ENCODE peak calls at places on chromosomes 13 and 19, in ten cellular contexts. R is cardiac muscle cell, M is GM23338, V is uterus, T is AG04450, F is stomach, Q is left ventricle myocardium inferior, H is Peyer's patch, I is tibial nerve, D is dorsolateral prefrontal cortex. A is an unnamed sample.

GRCh38 chr19:37007587-37008220 is 70.5 kb upstream of the ZNF420 start:
- DNase-seq in R (no peak), M (peak; percentile 19), V (peak; percentile 23), T (peak; percentile 7), F (peak; percentile 27), Q (peak; percentile 80), H (peak; percentile 19), I (no peak), D (peak; percentile 55), A (no peak)

GRCh38 chr19:6228523-6229215 is 51.1 kb downstream of the MLLT1 start:
- DNase-seq in R (no peak), M (no peak), V (peak; percentile 31), T (no peak), F (no peak), Q (no peak), H (no peak), I (no peak), D (peak; percentile 43), A (peak; percentile 63)

GRCh38 chr19:29400917-29401711 is 124.7 kb upstream of the VSTM2B start:
- DNase-seq in R (no peak), M (no peak), V (no peak), T (no peak), F (no peak), Q (no peak), H (no peak), I (no peak), D (no peak), A (no peak)

GRCh38 chr13:64429691-64430090 is 2800.4 kb downstream of the PCDH9 start:
- DNase-seq in R (no peak), M (no peak), V (no peak), T (no peak), F (no peak), Q (no peak), H (no peak), I (no peak), D (no peak), A (no peak)

GRCh38 chr13:29846475-29847256 is 3.8 kb downstream of the UBL3 start:
- DNase-seq in R (no peak), M (no peak), V (no peak), T (no peak), F (no peak), Q (no peak), H (no peak), I (no peak), D (no peak), A (no peak)

GRCh38 chr13:48891586-48891985 is 84.1 kb upstream of the FNDC3A start:
- DNase-seq in R (no peak), M (no peak), V (no peak), T (no peak), F (no peak), Q (no peak), H (no peak), I (no peak), D (no peak), A (no peak)

GRCh38 chr13:109577191-109577700 is 209.1 kb downstream of the IRS2 start:
- DNase-seq in R (no peak), M (no peak), V (no peak), T (no peak), F (no peak), Q (no peak), H (no peak), I (no peak), D (no peak), A (no peak)

GRCh38 chr13:22162889-22163288 is 492.0 kb downstream of the FGF9 start:
- DNase-seq in R (no peak), M (no peak), V (no peak), T (no peak), F (no peak), Q (no peak), H (no peak), I (no peak), D (no peak), A (no peak)

GRCh38 chr19:18443831-18444230 is 5.9 kb upstream of the ISYNA1 start:
- DNase-seq in R (no peak), M (no peak), V (no peak), T (no peak), F (no peak), Q (no peak), H (no peak), I (no peak), D (no peak), A (no peak)

GRCh38 chr13:111187879-111188643 is 73.0 kb downstream of the ARHGEF7 start:
- DNase-seq in R (peak; percentile 47), M (no peak), V (no peak), T (peak; percentile 20), F (no peak), Q (no peak), H (no peak), I (no peak), D (no peak), A (no peak)

GRCh38 chr19:48458016-48458415 is 2.6 kb downstream of the KCNJ14 start:
- DNase-seq in R (no peak), M (no peak), V (no peak), T (no peak), F (no peak), Q (no peak), H (no peak), I (no peak), D (no peak), A (no peak)

GRCh38 chr19:50214699-50215543 is 11.5 kb downstream of the MYH14 start:
- DNase-seq in R (no peak), M (peak; percentile 63), V (no peak), T (no peak), F (peak; percentile 93), Q (no peak), H (no peak), I (no peak), D (no peak), A (peak; percentile 61)

DNA sequence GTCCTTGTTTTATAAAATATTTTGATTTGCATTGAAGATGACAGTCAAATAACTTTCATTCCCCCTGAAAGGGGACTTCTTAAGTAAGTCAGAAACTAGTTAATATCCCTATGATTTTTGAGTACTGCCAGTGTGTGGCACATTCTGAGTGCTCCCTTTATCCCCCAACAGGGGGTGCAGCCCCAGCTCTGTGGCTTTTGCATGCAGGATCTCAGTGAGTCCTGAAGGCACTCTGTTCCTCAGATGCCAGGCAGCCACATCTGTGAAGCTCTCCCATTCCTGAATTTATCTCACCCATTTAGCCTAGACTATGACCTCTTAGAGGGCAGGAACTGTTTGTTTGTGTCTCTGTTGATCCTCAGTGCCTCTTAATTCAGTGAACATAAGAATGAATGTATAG is 123.1 kb downstream of the CDK8 start:
- DNase-seq in R (peak; percentile 40), M (peak; percentile 81), V (no peak), T (no peak), F (no peak), Q (no peak), H (no peak), I (no peak), D (no peak), A (peak; percentile 69)
- TF ChIP-seq CTCF in R (peak; percentile 41), M (peak; percentile 68), V (no peak), T (peak; percentile 42), F (no peak), Q (peak; percentile 45), H (no peak), I (no peak), D (no peak), A (peak; percentile 68)

DNA sequence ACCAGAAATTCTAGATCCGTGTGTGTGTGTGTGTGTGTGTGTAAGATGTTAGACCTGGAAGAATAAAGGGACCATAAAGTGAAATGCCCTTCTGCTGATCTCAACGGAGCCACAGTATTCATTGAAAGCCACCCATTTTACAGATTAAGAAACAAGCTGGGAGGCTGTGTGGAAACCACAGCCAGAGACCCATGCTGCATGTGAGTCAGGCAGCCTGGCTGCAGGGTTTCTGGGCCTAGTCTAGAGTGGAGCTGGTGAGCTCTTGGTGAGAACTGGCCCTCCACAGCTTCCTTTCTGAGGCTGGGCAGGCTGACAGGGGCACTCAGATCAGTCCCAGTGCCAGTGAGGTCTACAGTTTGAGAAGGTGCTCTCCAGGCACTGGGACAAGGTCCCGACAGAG is 75.3 kb downstream of the SERP2 start:
- DNase-seq in R (no peak), M (no peak), V (no peak), T (no peak), F (no peak), Q (no peak), H (no peak), I (no peak), D (no peak), A (no peak)
- H3K27ac ChIP-seq in R (no peak overlapping the region), M (no peak overlapping the region), V (no peak overlapping the region), T (no peak overlapping the region), F (no peak overlapping the region), Q (no peak overlapping the region), H (no peak overlapping the region), I (no peak overlapping the region), D (peak overlapping the region; percentile 90), A (no peak overlapping the region)

DNA sequence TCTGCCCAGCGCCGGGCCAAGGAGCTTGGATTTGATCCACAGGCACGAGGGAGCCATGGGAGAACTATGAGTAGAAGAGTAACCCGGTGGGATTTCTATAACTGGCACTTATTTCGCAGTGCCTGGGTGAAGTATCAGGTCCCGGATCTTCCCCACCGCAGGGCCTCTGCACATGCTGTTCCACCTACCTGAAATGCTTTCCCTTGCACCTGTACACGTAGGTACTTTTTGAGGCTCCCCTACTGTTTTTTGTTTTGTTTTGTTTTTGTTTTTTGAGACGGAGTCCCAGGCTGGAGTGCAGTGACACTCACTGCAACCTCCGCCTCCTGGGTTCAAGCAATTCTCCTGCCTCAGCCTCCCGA is 402 bp upstream of the KANK3 start:
- DNase-seq in R (no peak), M (no peak), V (no peak), T (no peak), F (no peak), Q (no peak), H (no peak), I (no peak), D (no peak), A (no peak)
- TF ChIP-seq CTCF in R (no peak), M (no peak), V (no peak), T (no peak), F (no peak), Q (no peak), H (no peak), I (no peak), D (no peak), A (no peak)

GRCh38 chr19:47124937-47125668 is 5.5 kb upstream of the SAE1 start:
- DNase-seq in R (peak; percentile 84), M (peak; percentile 96), V (no peak), T (no peak), F (no peak), Q (no peak), H (no peak), I (no peak), D (no peak), A (peak; percentile 83)

GRCh38 chr19:47123406-47123805 is 7.2 kb upstream of the SAE1 start:
- DNase-seq in R (no peak), M (no peak), V (no peak), T (no peak), F (no peak), Q (no peak), H (no peak), I (no peak), D (no peak), A (no peak)

GRCh38 chr19:47120461-47120860 is 6.9 kb upstream of the ZC3H4 start:
- DNase-seq in R (no peak), M (no peak), V (no peak), T (no peak), F (no peak), Q (no peak), H (no peak), I (no peak), D (no peak), A (no peak)

GRCh38 chr19:47125669-47125938 is 5.0 kb upstream of the SAE1 start:
- DNase-seq in R (no peak), M (no peak), V (no peak), T (no peak), F (no peak), Q (no peak), H (no peak), I (no peak), D (no peak), A (no peak)

GRCh38 chr19:47122359-47123335 is 8.0 kb upstream of the SAE1 start:
- DNase-seq in R (peak; percentile 44), M (no peak), V (no peak), T (no peak), F (no peak), Q (no peak), H (no peak), I (no peak), D (no peak), A (no peak)
- H3K27ac ChIP-seq in R (peak overlapping the region; percentile 65), M (no peak overlapping the region), V (no peak overlapping the region), T (peak overlapping the region; percentile 65), F (no peak overlapping the region), Q (no peak overlapping the region), H (no peak overlapping the region), I (no peak overlapping the region), D (no peak overlapping the region), A (no peak overlapping the region)

A was measured in neural progenitor cell.